ENCODE peak calls at places on chromosomes 2 and 18, in seven cellular contexts. B, G, P, U, C, V and S are unnamed samples.

GRCh38 chr2:31384351-31384750 is 30.2 kb downstream of the XDH start:
- DNase-seq in G (peak; percentile 96), C (peak; percentile 96), V (peak; percentile 97), U (no peak), B (no peak), P (peak; percentile 90), S (peak; percentile 83)

GRCh38 chr2:210128961-210129360 is 42.2 kb downstream of the KANSL1L start:
- DNase-seq in C (no peak), V (no peak), U (no peak), P (peak; percentile 17), B (no peak), G (peak; percentile 11), S (peak; percentile 19)

GRCh38 chr2:946073-947005 is 4.3 kb upstream of the SNTG2 start:
- DNase-seq in B (no peak), G (no peak), C (no peak), U (no peak), P (no peak), V (no peak), S (no peak)

GRCh38 chr2:96832751-96833507 is 10.9 kb downstream of the ANKRD23 start:
- DNase-seq in V (peak; percentile 20), G (peak; percentile 15), P (peak; percentile 75), C (peak; percentile 89), U (peak; percentile 79), B (peak; percentile 71), S (peak; percentile 53)

GRCh38 chr2:69789129-69789528 is 40.3 kb upstream of the GMCL1 start:
- DNase-seq in U (no peak), B (peak; percentile 66), V (peak; percentile 97), C (peak; percentile 84), G (peak; percentile 95), P (peak; percentile 97), S (peak; percentile 83)

GRCh38 chr2:231378028-231378722 is 17.3 kb upstream of the B3GNT7 start:
- DNase-seq in U (no peak), P (no peak), B (no peak), C (no peak), V (no peak), G (no peak), S (no peak)

GRCh38 chr2:155836439-155836838 is 496.1 kb downstream of the NR4A2 start:
- DNase-seq in U (no peak), P (no peak), G (no peak), B (no peak), V (no peak), C (no peak), S (no peak)

GRCh38 chr2:240143801-240144648 is 3.6 kb upstream of the OTOS start:
- DNase-seq in G (peak; percentile 32), U (peak; percentile 81), V (no peak), P (peak; percentile 50), C (peak; percentile 79), B (peak; percentile 70), S (peak; percentile 58)

GRCh38 chr18:59909289-59910036 is 9.7 kb downstream of the PMAIP1 start:
- DNase-seq in G (peak; percentile 65), C (no peak), P (peak; percentile 84), V (peak; percentile 76), B (no peak), U (no peak), S (peak; percentile 56)

GRCh38 chr18:3455938-3456685 is 6.1 kb downstream of the TGIF1 start:
- DNase-seq in C (peak; percentile 55), G (peak; percentile 64), P (peak; percentile 27), U (no peak), B (no peak), V (peak; percentile 74), S (peak; percentile 55)
- H3K4me3 ChIP-seq in C (no peak overlapping the region), G (no peak overlapping the region), P (no peak overlapping the region), U (no peak overlapping the region), B (no peak overlapping the region), V (peak overlapping the region; percentile 6), S (no peak overlapping the region)

DNA sequence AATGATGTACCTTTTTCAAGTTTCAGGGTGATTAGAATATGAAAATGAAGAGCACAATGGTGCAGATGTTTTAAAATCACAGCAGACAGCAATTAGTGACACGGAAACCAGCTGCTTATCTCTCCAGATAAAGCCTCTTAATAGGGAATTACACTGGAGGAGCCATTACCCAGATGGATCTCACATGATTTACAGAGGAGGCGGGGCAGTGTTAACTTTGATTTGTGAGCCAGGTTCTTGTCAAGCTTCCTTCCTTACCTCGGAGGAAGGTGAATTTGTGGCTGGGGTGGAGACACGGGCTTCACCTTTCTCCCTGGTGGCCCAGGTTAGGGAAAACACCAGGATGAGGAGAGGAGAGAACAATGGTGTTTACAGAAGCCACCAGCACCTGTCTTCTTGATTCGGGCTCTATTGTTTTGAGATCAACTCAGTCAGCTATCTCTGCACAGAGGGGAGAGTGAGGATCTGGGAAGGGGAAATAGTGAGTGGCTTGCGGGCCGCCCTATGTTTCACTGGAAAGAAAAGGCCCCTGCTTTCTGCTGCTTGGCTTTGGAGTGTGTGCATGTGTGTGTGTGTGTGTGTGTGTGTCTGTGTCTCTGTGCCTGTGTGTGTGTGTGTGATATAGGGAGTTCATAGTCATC is 257.8 kb downstream of the SETBP1 start:
- DNase-seq in P (no peak), G (no peak), V (no peak), U (no peak), B (no peak), C (no peak), S (no peak)
- TF ChIP-seq CTCF in P (no peak), G (no peak), V (no peak), U (no peak), B (no peak), C (no peak), S (no peak)

DNA sequence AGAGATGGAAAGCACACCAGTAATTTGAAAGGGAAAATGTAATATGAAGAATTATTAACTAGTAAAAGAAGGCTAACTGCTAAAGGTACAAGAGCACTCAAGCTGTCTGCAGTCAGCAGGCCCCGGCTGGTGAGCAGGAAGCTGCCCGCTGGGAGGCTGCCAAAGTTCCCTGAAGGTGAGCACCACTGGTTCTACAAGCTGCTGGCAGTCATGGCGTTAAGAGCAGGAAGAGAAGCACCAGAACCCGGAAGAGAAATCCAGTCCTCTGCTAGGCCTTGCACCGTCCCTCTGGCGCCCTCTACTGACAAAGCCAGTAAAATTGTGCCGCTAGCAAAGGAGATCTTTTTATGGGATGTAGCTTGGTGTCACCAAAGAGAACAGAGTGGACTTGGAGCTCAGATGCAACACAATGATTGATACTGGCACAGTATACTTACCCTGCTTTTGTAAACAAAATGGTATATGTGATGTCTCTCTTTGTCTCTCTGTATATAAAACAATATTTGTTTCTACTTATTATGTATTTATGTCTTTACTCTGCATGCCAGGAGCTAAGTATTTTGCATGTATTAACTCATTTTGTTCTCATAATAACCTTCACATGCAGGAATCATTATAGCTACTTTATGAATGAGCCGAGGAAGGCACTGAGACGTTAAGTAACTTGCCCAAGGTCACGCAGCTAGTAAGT is 28.1 kb upstream of the CASP8 start:
- DNase-seq in U (peak; percentile 96), P (peak; percentile 98), B (peak; percentile 92), C (peak; percentile 95), G (peak; percentile 86), V (peak; percentile 69), S (peak; percentile 95)
- H3K4me3 ChIP-seq in U (no peak overlapping the region), P (peak overlapping the region; percentile 36), B (no peak overlapping the region), C (no peak overlapping the region), G (no peak overlapping the region), V (no peak overlapping the region), S (no peak overlapping the region)

GRCh38 chr2:25566694-25567093 is 106.7 kb downstream of the DTNB start:
- DNase-seq in V (peak; percentile 36), U (no peak), P (peak; percentile 65), G (no peak), C (peak; percentile 56), B (no peak), S (peak; percentile 64)
- TF ChIP-seq CTCF in V (no peak), U (no peak), P (no peak), G (no peak), C (no peak), B (no peak), S (no peak)